ENCODE peak calls at places on chromosomes 4 and X, in five cellular contexts. R is spleen, H is choroid plexus epithelial cell, A is GM13976, I is nephron progenitor cell. U is an unnamed sample.
A peak's percentile ranks its signal among the peaks of the same experiment; 100 is the strongest.

GRCh38 chr4:149248191-149248590 is 567.5 kb downstream of the IQCM start:
- DNase-seq in R (no peak), I (no peak), H (no peak), A (no peak), U (no peak)

GRCh38 chrX:150972450-150972849 is 10.7 kb upstream of the HMGB3 start:
- DNase-seq in A (no peak), R (no peak), H (no peak), I (no peak), U (peak; percentile 51)

GRCh38 chrX:13376857-13377441 is 57.1 kb upstream of the ATXN3L start:
- DNase-seq in A (peak; percentile 24), R (no peak), I (no peak), H (peak; percentile 96), U (no peak)

GRCh38 chr4:114226968-114227760 is 247.7 kb upstream of the ARSJ start:
- DNase-seq in H (no peak), I (no peak), R (no peak), A (no peak), U (no peak)

GRCh38 chr4:71732706-71733105 is 51.2 kb downstream of the GC start:
- DNase-seq in A (no peak), R (no peak), I (no peak), H (peak; percentile 55), U (no peak)

GRCh38 chrX:113919387-113919786 is 664.5 kb upstream of the HTR2C start:
- DNase-seq in I (no peak), A (no peak), H (no peak), R (no peak), U (no peak)

GRCh38 chrX:63128509-63128908 is 222.6 kb downstream of the SPIN4 start:
- DNase-seq in R (no peak), A (no peak), I (peak; percentile 1), H (peak; percentile 28), U (no peak)

GRCh38 chr4:123783936-123784335 is 387.3 kb downstream of the SPRY1 start:
- DNase-seq in I (no peak), R (no peak), H (no peak), A (no peak), U (no peak)

GRCh38 chr4:64682946-64683345 is 273.7 kb upstream of the TECRL start:
- DNase-seq in H (no peak), A (no peak), I (no peak), R (no peak), U (no peak)

GRCh38 chrX:93580634-93581033 is 92.7 kb downstream of the NAP1L3 start:
- DNase-seq in I (no peak), A (no peak), H (no peak), R (no peak), U (no peak)

GRCh38 chr4:13888112-13888511 is 260.6 kb upstream of the BOD1L1 start:
- DNase-seq in R (no peak), I (no peak), H (peak; percentile 96), A (no peak), U (no peak)

GRCh38 chr4:119025916-119026661 is 109.5 kb upstream of the MYOZ2 start:
- DNase-seq in H (peak; percentile 97), A (no peak), I (no peak), R (no peak), U (no peak)

GRCh38 chrX:88135735-88136134 is 611.3 kb upstream of the CPXCR1 start:
- DNase-seq in A (no peak), H (peak; percentile 1), I (no peak), R (no peak), U (no peak)

GRCh38 chrX:12770440-12770839 is 20.8 kb upstream of the PRPS2 start:
- DNase-seq in I (no peak), R (no peak), A (no peak), H (peak; percentile 58), U (no peak)

GRCh38 chr4:76665139-76665538 is 230.1 kb downstream of the SHROOM3 start:
- DNase-seq in R (no peak), I (no peak), A (no peak), H (no peak), U (no peak)

GRCh38 chr4:128502818-128503527 is 215.4 kb upstream of the PGRMC2 start:
- DNase-seq in A (no peak), H (no peak), R (no peak), I (no peak), U (no peak)

GRCh38 chr4:140568507-140569306 is at the start of gene UCP1:
- DNase-seq in R (no peak), H (peak; percentile 3), I (peak; percentile 73), A (peak; percentile 49), U (no peak)

GRCh38 chr4:55125763-55126541 is 557 bp upstream of the KDR start:
- DNase-seq in H (peak; percentile 19), A (no peak), R (no peak), I (peak; percentile 28), U (no peak)

GRCh38 chrX:155005190-155005589 is 17.3 kb downstream of the F8 start:
- DNase-seq in I (no peak), H (no peak), R (no peak), A (no peak), U (no peak)

GRCh38 chr4:136634121-136634520 is 898.2 kb downstream of the PCDH18 start:
- DNase-seq in I (no peak), H (no peak), A (no peak), R (no peak), U (no peak)

GRCh38 chr4:108512615-108513505 is 107.5 kb upstream of the RPL34 start:
- DNase-seq in H (peak; percentile 86), I (peak; percentile 62), R (no peak), A (no peak), U (no peak)

GRCh38 chr4:76943129-76943620 is 6.4 kb upstream of the SEPTIN11 start:
- DNase-seq in R (no peak), I (no peak), H (peak; percentile 65), A (no peak), U (no peak)

GRCh38 chr4:173735585-173735984 is 205.6 kb upstream of the HAND2 start:
- DNase-seq in I (no peak), R (no peak), A (no peak), H (no peak), U (no peak)

GRCh38 chr4:74638689-74639088 is 155.6 kb downstream of the BTC start:
- DNase-seq in I (no peak), R (no peak), A (no peak), H (no peak), U (no peak)

GRCh38 chrX:123993326-123993725 is 31.8 kb downstream of the STAG2 start:
- DNase-seq in R (no peak), A (no peak), H (peak; percentile 63), I (no peak), U (no peak)

GRCh38 chr4:112510468-112511293 is 5.3 kb downstream of the NEUROG2 start:
- DNase-seq in R (no peak), A (no peak), H (no peak), I (peak; percentile 24), U (no peak)

GRCh38 chr4:108433832-108434231 is 186.5 kb upstream of the RPL34 start:
- DNase-seq in I (no peak), H (peak; percentile 64), A (no peak), R (no peak), U (no peak)

GRCh38 chrX:103343105-103343504 is 13.1 kb downstream of the TCEAL7 start:
- DNase-seq in I (peak; percentile 36), A (peak; percentile 29), R (no peak), H (peak; percentile 69), U (no peak)

GRCh38 chr4:44145868-44146267 is 302.7 kb downstream of the KCTD8 start:
- DNase-seq in A (no peak), H (peak; percentile 8), R (no peak), I (no peak), U (no peak)

GRCh38 chr4:83010111-83010521 is 507 bp downstream of the LIN54 start:
- DNase-seq in A (peak; percentile 33), I (no peak), H (peak; percentile 53), R (no peak), U (no peak)

DNA sequence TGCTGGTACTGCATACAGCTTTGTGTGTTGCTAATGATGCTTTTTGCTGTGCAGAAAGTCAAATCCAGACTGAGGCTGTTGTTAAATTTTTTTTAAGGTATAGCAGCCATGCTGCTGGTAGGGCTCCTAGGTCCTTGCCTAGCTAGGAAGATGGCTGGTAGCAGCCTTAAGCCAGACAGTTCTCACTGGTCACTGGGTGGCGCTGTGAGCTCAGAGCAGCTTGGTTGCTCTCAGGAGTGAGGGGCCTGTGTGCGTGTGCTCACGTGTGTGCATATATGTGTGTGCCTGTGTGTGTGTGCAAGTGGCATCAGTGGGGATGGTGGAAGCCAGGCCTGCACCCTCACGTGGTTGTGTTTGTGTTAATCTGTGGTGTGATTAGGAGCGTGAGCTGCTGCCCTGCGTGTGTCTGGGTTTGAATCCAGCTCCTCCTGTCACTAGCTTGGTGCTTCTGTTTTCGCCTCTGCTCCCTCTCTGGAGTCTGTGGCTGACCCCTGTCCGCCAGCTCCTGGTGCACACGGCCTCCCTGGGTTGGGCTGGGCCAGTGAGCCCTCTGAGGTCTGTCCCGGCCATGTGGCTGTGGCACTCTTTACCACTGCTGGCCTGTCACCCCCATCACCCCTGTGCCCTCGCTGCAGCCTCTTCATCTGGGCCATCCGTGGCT is 46.1 kb downstream of the SORCS2 start:
- DNase-seq in A (no peak), I (no peak), R (no peak), H (no peak), U (no peak)
- TF ChIP-seq CTCF in A (no peak), I (no peak), R (no peak), H (peak; percentile 31), U (peak; percentile 36)

GRCh38 chrX:132493095-132493494 is 4.3 kb upstream of the MBNL3 start:
- DNase-seq in A (no peak), H (no peak), R (no peak), I (no peak), U (no peak)

GRCh38 chrX:132489256-132490085 is 633 bp upstream of the MBNL3 start:
- DNase-seq in I (peak; percentile 69), H (peak; percentile 26), A (peak; percentile 50), R (peak; percentile 92), U (peak; percentile 92)

GRCh38 chrX:132488819-132489255 is at the start of gene MBNL3:
- DNase-seq in R (peak; percentile 93), A (peak; percentile 33), H (peak; percentile 34), I (peak; percentile 71), U (peak; percentile 80)

GRCh38 chrX:132490086-132490419 is 1.2 kb upstream of the MBNL3 start:
- DNase-seq in H (no peak), I (no peak), A (no peak), R (no peak), U (no peak)

GRCh38 chrX:132491191-132491590 is 2.4 kb upstream of the MBNL3 start:
- DNase-seq in I (no peak), H (no peak), R (no peak), A (no peak), U (no peak)
- TF ChIP-seq CTCF in I (no peak), H (no peak), R (peak; percentile 9), A (no peak), U (peak; percentile 39)

GRCh38 chr4:602559-602942 is 22.8 kb upstream of the PDE6B start:
- DNase-seq in I (peak; percentile 88), A (peak; percentile 81), H (peak; percentile 16), R (peak; percentile 64), U (peak; percentile 69)
- TF ChIP-seq CTCF in I (peak; percentile 75), A (peak; percentile 42), H (peak; percentile 50), R (no peak), U (peak; percentile 42)

GRCh38 chr4:19304028-19304427 is 947.7 kb upstream of the SLIT2 start:
- DNase-seq in I (no peak), A (no peak), H (peak; percentile 23), R (no peak), U (no peak)

DNA sequence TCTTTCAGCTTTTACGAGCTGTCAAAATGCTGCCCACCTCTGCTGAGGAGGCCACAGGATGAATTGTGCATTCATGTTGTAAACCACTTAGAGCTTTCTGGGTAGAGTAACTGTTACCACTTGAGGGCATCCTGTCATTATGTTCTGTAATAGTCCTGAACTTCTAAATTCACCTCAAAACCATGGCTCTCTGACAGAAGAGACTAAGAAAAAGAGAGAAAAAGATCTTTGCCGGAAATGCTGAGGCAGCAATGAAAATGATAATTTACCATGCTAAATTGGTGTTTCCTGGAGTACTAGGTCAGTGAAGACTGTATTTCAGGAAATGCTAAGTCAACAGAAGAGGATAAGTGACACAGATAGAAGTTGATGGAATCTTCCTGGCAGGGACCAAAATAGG is 942.3 kb upstream of the SLIT2 start:
- DNase-seq in R (no peak), H (peak; percentile 86), I (no peak), A (no peak), U (no peak)
- TF ChIP-seq CTCF in R (no peak), H (peak; percentile 65), I (no peak), A (no peak), U (peak; percentile 79)